ENCODE peak calls at places on chromosomes 3 and 15, in ten cellular contexts. G is MM.1S; C is RWPE2; X is glutamatergic neuron; P is CD8-positive, alpha-beta T cell; I is GM13976; V is CD4-positive, alpha-beta T cell; R is B cell; H is neural crest cell; F is OCI-LY7. T is an unnamed sample.

GRCh38 chr15:100849021-100849831 is 30.4 kb upstream of the ALDH1A3 start:
- DNase-seq in G (peak; percentile 16), C (peak; percentile 79), X (peak; percentile 67), P (peak; percentile 61), I (peak; percentile 80), V (peak; percentile 55), R (peak; percentile 71), H (peak; percentile 20), F (peak; percentile 82), T (peak; percentile 68)

GRCh38 chr3:192514081-192514753 is 213.1 kb downstream of the FGF12 start:
- DNase-seq in G (no peak), C (no peak), X (peak; percentile 62), P (no peak), I (peak; percentile 18), V (no peak), R (peak; percentile 7), H (peak; percentile 46), F (no peak), T (peak; percentile 44)

GRCh38 chr3:7015683-7016440 is 154.9 kb downstream of the GRM7 start:
- DNase-seq in G (no peak), C (no peak), X (no peak), P (no peak), I (no peak), V (no peak), R (no peak), H (no peak), F (no peak), T (no peak)

GRCh38 chr15:69973102-69973714 is 124.5 kb downstream of the TLE3 start:
- DNase-seq in G (peak; percentile 61), C (no peak), X (no peak), P (no peak), I (peak; percentile 42), V (no peak), R (no peak), H (no peak), F (peak; percentile 48), T (no peak)

GRCh38 chr3:107432013-107432515 is 54.8 kb downstream of the CCDC54 start:
- DNase-seq in G (no peak), C (no peak), X (no peak), P (peak; percentile 21), I (no peak), V (no peak), R (peak; percentile 37), H (no peak), F (no peak), T (no peak)

GRCh38 chr15:69609176-69609575 is 156.6 kb downstream of the RPLP1 start:
- DNase-seq in G (no peak), C (peak; percentile 19), X (no peak), P (no peak), I (no peak), V (no peak), R (no peak), H (no peak), F (no peak), T (no peak)

GRCh38 chr15:40787344-40787841 is 17.6 kb downstream of the C15orf62 start:
- DNase-seq in G (peak; percentile 17), C (peak; percentile 98), X (no peak), P (peak; percentile 66), I (no peak), V (peak; percentile 48), R (no peak), H (no peak), F (peak; percentile 19), T (no peak)

GRCh38 chr15:57146394-57147140 is 228.1 kb downstream of the TCF12 start:
- DNase-seq in G (peak; percentile 41), C (no peak), X (no peak), P (no peak), I (peak; percentile 28), V (no peak), R (peak; percentile 71), H (no peak), F (peak; percentile 53), T (peak; percentile 13)

GRCh38 chr3:38645076-38645475 is 4.4 kb downstream of the SCN5A start:
- DNase-seq in G (no peak), C (no peak), X (no peak), P (no peak), I (peak; percentile 15), V (no peak), R (no peak), H (no peak), F (no peak), T (no peak)

GRCh38 chr3:23961913-23962312 is 16.8 kb downstream of the NR1D2 start:
- DNase-seq in G (no peak), C (no peak), X (no peak), P (no peak), I (no peak), V (no peak), R (no peak), H (no peak), F (no peak), T (no peak)

GRCh38 chr3:68220832-68221231 is 566.4 kb upstream of the SUCLG2 start:
- DNase-seq in G (no peak), C (no peak), X (no peak), P (no peak), I (no peak), V (no peak), R (no peak), H (no peak), F (no peak), T (no peak)

GRCh38 chr3:16295298-16295890 is 30.4 kb downstream of the OXNAD1 start:
- DNase-seq in G (no peak), C (no peak), X (no peak), P (no peak), I (no peak), V (no peak), R (no peak), H (no peak), F (no peak), T (no peak)

DNA sequence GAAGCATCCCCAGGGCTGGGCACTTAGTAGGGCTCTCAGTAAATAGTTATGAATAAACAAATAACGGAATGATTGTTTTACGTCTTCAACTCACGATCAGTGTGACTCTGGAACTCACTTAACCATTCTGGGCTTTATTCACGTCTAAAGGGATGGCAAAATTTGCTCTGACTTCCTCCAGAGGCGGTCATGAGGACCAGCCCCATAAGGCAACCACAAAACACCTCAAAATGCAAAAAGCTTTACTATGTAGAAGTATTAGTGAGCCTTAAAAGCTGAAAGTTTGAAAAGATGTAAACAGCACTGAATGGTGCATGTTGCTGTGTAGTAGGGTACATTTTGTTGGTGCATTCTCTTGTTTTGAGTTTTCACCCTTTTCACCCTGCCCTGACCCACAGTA is 308.3 kb upstream of the PROK2 start:
- DNase-seq in G (no peak), C (no peak), X (no peak), P (no peak), I (no peak), V (no peak), R (peak; percentile 27), H (no peak), F (peak; percentile 46), T (no peak)
- TF ChIP-seq CTCF in G (no peak), C (no peak), X (no peak), P (no peak), I (no peak), V (no peak), R (no peak), H (no peak), F (no peak), T (no peak)

DNA sequence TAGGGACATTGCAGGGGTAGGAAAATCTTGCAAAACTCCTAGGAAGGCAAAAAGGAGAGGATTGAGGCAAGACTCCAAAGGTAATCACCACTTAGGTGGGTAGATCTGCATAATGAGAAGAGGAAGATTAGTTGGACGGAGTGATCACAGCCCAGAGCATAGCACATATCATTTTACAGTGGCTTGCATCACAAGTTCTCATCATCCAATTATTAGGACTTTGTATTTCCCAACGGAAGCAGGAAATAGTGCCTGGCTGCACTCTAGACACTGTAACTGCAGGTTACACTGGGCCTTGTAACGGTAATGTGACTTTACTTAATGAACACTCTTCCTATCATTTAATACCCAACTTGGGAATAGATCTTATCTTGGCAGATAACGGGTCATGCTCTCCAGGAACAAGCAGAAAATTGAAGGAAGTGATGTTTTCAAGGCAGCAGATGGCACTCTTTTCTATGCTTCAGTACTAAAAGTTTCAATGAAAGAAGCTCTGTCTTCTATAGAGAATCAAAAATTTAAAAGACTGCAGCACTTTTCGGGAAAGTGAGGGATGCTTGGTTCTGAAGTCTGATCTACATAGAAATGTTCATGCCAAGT is 101.9 kb upstream of the KCNMB2 start:
- DNase-seq in G (peak; percentile 56), C (no peak), X (no peak), P (no peak), I (no peak), V (no peak), R (no peak), H (no peak), F (no peak), T (peak; percentile 17)
- TF ChIP-seq CTCF in G (peak; percentile 52), C (peak; percentile 28), X (no peak), P (no peak), I (no peak), V (no peak), R (no peak), H (peak; percentile 48), F (peak; percentile 38), T (peak; percentile 43)

GRCh38 chr3:157351981-157352380 is 84.7 kb upstream of the PTX3 start:
- DNase-seq in G (no peak), C (no peak), X (no peak), P (no peak), I (no peak), V (no peak), R (no peak), H (no peak), F (no peak), T (no peak)
- TF ChIP-seq CTCF in G (peak; percentile 55), C (peak; percentile 42), X (peak; percentile 46), P (no peak), I (no peak), V (no peak), R (no peak), H (peak; percentile 50), F (peak; percentile 62), T (no peak)

DNA sequence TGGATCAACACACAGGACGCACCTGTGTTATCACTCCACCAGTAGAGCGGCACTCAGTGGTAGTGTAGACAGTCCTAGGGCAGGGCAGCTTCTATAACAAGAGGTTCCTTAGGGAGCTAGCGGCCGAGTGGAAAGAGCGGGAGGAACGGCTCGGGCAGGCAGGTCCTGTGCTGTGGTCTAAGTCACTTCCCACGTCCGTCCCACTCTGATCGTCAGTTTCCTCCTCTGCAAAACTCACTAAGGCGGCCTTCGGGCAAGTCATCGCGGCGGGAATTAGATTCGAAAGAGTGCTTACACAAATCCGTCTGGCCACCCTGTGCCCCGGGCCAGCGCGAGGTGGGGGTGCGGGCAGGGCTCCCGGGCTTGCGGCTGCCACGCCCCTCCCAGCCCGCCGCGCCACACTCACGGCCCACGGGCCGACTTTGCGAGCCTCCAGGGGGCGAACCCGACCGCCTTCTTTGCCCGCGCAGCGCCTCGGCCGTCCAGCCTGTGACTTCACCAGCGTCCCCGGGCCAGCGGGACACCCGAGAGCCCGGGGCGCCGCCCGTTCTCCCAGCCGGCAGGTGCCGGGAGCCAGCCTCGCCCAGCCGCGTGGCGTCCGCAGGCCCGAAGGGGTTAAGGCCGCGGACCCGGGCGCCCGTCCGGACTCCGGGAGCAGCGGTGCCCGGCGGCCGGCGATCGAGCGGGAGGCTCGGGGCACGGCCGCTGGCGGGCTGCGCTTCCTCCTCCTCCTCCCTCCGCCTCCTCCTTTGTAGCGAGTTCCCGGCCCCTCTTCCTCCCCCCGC is 426 bp upstream of the CORO2B start:
- DNase-seq in G (no peak), C (no peak), X (peak; percentile 76), P (no peak), I (no peak), V (peak; percentile 37), R (peak; percentile 80), H (peak; percentile 74), F (peak; percentile 76), T (peak; percentile 44)
- TF ChIP-seq CTCF in G (no peak), C (peak; percentile 67), X (no peak), P (no peak), I (no peak), V (no peak), R (peak; percentile 49), H (peak; percentile 55), F (peak; percentile 67), T (peak; percentile 20)